ENCODE peak calls at places on chromosome 20, in nine cellular contexts. I is spleen, G is neural progenitor cell, Y is IMR-90, K is cardiac muscle cell, Q is fibroblast of the aortic adventitia, N is AG04450, U is AG09309, S is upper lobe of right lung. L is an unnamed sample.

GRCh38 chr20:35700625-35701148 is 1.5 kb downstream of the ROMO1 start:
- DNase-seq in I (no peak), G (no peak), Y (no peak), K (no peak), Q (no peak), N (no peak), U (no peak), S (peak; percentile 30), L (no peak)

GRCh38 chr20:36686504-36686903 is 40.5 kb upstream of the SLA2 start:
- DNase-seq in I (no peak), G (no peak), Y (no peak), K (no peak), Q (no peak), N (no peak), U (no peak), S (no peak), L (no peak)

GRCh38 chr20:37693203-37693602 is 627 bp upstream of the CTNNBL1 start:
- DNase-seq in I (no peak), G (no peak), Y (no peak), K (no peak), Q (peak; percentile 12), N (no peak), U (no peak), S (no peak), L (no peak)

GRCh38 chr20:59987135-59987534 is 28.9 kb downstream of the CDH26 start:
- DNase-seq in I (no peak), G (no peak), Y (no peak), K (no peak), Q (no peak), N (no peak), U (no peak), S (no peak), L (no peak)

GRCh38 chr20:20368414-20369352 is 779 bp downstream of the INSM1 start:
- DNase-seq in I (no peak), G (peak; percentile 63), Y (no peak), K (peak; percentile 35), Q (no peak), N (no peak), U (no peak), S (no peak), L (no peak)

GRCh38 chr20:32479012-32479411 is 106.1 kb downstream of the NOL4L start:
- DNase-seq in I (peak; percentile 41), G (no peak), Y (no peak), K (no peak), Q (no peak), N (no peak), U (no peak), S (no peak), L (no peak)

GRCh38 chr20:5122861-5123260 is 3.1 kb upstream of the PCNA start:
- DNase-seq in I (no peak), G (no peak), Y (peak; percentile 52), K (no peak), Q (peak; percentile 23), N (no peak), U (no peak), S (no peak), L (no peak)

GRCh38 chr20:33443512-33444239 is at the start of gene SNTA1:
- DNase-seq in I (peak; percentile 98), G (peak; percentile 98), Y (peak; percentile 49), K (peak; percentile 98), Q (peak; percentile 70), N (no peak), U (no peak), S (peak; percentile 98), L (peak; percentile 75)

GRCh38 chr20:10398834-10399369 is 35.1 kb downstream of the MKKS start:
- DNase-seq in I (no peak), G (no peak), Y (no peak), K (peak; percentile 8), Q (no peak), N (no peak), U (no peak), S (no peak), L (no peak)

GRCh38 chr20:24990810-24991252 is 1.7 kb downstream of the APMAP start:
- DNase-seq in I (peak; percentile 73), G (no peak), Y (no peak), K (no peak), Q (no peak), N (no peak), U (no peak), S (no peak), L (no peak)

GRCh38 chr20:35003211-35004031 is 47.8 kb downstream of the MYH7B start:
- DNase-seq in I (peak; percentile 63), G (no peak), Y (no peak), K (no peak), Q (no peak), N (no peak), U (no peak), S (peak; percentile 48), L (no peak)

GRCh38 chr20:33209789-33210188 is 7.4 kb upstream of the BPIFA3 start:
- DNase-seq in I (no peak), G (peak; percentile 95), Y (peak; percentile 52), K (peak; percentile 93), Q (peak; percentile 61), N (peak; percentile 20), U (peak; percentile 2), S (peak; percentile 82), L (peak; percentile 66)

GRCh38 chr20:50394569-50394968 is 115.6 kb upstream of the PTPN1 start:
- DNase-seq in I (peak; percentile 82), G (no peak), Y (no peak), K (no peak), Q (no peak), N (no peak), U (no peak), S (no peak), L (no peak)

DNA sequence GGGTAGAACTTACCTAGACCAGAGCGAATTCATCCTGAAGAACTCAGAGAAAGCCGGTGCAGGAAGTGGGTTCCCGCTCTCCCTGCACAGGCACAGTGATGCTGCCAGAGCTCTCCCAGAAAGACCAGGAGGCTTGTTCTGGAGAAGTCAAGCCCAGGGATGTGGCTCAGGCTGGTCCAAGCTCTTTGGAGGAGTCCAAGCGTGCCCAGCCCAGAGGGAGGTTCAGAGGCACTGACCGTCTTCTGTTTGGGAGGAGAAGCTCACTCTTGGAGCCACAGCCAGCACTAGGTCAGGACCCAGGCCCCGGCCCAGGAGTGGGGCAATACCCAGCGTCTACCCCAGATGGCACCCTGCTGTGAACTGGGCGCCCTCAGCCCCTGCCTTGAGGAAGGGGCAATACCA is 1.5 kb upstream of the PMEPA1 start:
- DNase-seq in I (no peak), G (no peak), Y (no peak), K (no peak), Q (no peak), N (no peak), U (no peak), S (no peak), L (no peak)
- TF ChIP-seq CTCF in I (no peak), G (no peak), Y (no peak), K (no peak), Q (no peak), N (no peak), U (no peak), S (no peak), L (no peak)

DNA sequence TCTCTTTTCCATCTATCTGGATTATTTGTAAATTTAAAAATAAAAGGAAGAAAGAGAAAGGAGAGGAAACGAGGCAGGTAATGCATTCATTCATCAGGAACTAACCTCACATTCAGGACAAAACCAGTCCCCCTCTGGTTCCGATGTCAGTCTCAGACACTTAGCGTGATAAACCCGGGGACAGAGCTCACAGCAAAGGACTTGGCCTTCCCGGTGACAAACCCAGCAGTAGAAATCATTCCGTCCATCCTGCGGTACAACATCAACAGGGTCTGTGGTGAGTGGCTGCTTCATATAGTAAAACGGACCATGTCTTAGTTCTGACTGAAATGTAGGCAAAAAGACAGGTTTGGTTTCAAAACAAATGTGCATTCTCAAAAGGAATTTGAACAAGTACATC is 57.9 kb downstream of the ZMYND8 start:
- DNase-seq in I (no peak), G (no peak), Y (no peak), K (no peak), Q (no peak), N (no peak), U (no peak), S (no peak), L (no peak)
- H3K4me3 ChIP-seq in I (no peak overlapping the region), G (no peak overlapping the region), Y (no peak overlapping the region), K (no peak overlapping the region), Q (no peak overlapping the region), N (no peak overlapping the region), U (no peak overlapping the region), S (no peak overlapping the region), L (no peak overlapping the region)

DNA sequence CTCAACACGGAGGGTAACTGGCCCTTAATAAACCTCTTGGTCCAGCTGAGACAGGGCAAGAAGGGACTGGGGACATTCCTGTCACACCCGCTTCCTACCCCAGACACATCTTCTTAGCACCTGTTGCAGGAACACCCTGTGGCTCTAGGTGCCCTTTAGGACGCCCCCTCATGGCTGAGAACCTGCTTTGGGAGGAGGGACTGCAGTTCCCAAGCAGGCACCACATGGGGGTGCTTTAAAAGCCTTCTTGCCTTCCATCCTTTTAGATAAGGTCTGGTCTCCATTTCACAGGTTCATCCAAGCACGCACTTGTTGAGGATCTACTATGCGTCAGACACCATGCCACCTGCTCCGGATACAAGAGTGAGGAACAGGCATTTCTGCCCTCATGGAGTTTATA is 26.6 kb downstream of the NSFL1C start:
- DNase-seq in I (no peak), G (peak; percentile 60), Y (peak; percentile 12), K (no peak), Q (no peak), N (no peak), U (no peak), S (no peak), L (peak; percentile 26)
- TF ChIP-seq CTCF in I (no peak), G (peak; percentile 49), Y (peak; percentile 46), K (peak; percentile 35), Q (peak; percentile 32), N (peak; percentile 76), U (peak; percentile 61), S (no peak), L (peak; percentile 48)

DNA sequence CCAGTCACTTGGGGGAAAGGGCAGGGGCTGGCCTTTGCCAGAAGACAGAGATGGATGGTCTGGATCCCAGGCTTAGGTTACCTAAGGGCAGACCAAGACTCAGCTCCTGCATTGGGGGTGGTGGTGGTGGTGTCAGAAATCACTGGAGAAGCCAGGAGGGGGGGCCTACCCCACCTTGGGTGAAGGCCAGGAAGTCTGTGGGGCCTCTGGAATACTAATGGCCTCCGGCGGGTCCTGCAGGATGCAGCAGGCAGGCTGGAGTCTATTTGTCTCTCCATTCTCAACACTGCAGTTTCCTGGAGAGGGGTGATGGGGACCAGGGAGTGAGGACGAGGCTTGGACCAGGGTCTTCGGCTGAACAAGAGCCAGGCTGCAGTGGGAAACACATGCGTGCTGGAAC is 32.9 kb downstream of the CD40 start:
- DNase-seq in I (peak; percentile 48), G (no peak), Y (no peak), K (no peak), Q (no peak), N (no peak), U (no peak), S (no peak), L (no peak)
- H3K4me3 ChIP-seq in I (no peak overlapping the region), G (no peak overlapping the region), Y (no peak overlapping the region), K (no peak overlapping the region), Q (no peak overlapping the region), N (no peak overlapping the region), U (no peak overlapping the region), S (no peak overlapping the region), L (no peak overlapping the region)

DNA sequence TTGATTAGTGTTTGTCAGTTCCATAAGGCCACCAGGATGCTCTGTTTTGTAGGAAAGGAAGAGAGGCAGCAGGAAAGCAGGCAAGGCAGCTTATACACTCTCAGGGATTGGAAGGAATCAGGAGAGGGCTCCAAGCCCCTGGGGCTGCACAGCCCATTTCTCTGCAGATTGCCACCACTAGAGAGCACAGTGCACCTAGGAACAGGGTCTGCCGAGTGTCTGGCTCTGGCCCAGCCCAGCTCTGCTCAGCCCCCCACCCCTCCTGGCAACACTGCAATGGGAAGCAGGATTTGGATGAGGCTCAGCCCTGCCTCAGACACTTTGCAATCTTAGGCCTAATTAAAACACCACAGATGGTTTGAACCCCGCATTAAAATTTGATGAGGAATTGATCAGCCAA is 252.6 kb downstream of the DHX35 start:
- DNase-seq in I (no peak), G (peak; percentile 61), Y (no peak), K (no peak), Q (no peak), N (no peak), U (no peak), S (no peak), L (no peak)
- TF ChIP-seq CTCF in I (no peak), G (peak; percentile 54), Y (no peak), K (no peak), Q (no peak), N (no peak), U (no peak), S (no peak), L (no peak)

L was measured in fibroblast of pulmonary artery.